ENCODE peak calls at places on chromosome 7, in nine cellular contexts. Y is hepatocyte; S is HT1080; I is T-helper 9 cell; R is stimulated activated CD4-positive, alpha-beta T cell treated with anti-CD3 and anti-CD28 coated beads, Interleukin-15, amount 100 ng/mL, for 1 hour; H is fibroblast of lung; Z is heart left ventricle; L is thyroid gland; P is CMK. O is an unnamed sample.

GRCh38 chr7:11533229-11533820 is 298.7 kb downstream of the THSD7A start:
- DNase-seq in Y (no peak), S (peak; percentile 31), I (no peak), R (no peak), H (no peak), Z (no peak), L (no peak), P (no peak), O (peak; percentile 72)

GRCh38 chr7:71442492-71443196 is 310.7 kb downstream of the GALNT17 start:
- DNase-seq in Y (no peak), S (no peak), I (no peak), R (no peak), H (no peak), Z (no peak), L (peak; percentile 3), P (no peak), O (no peak)

GRCh38 chr7:78134256-78134655 is 335.7 kb downstream of the PHTF2 start:
- DNase-seq in Y (peak; percentile 38), S (peak; percentile 58), I (no peak), R (no peak), H (peak; percentile 58), Z (no peak), L (no peak), P (no peak), O (peak; percentile 82)

GRCh38 chr7:46934198-46934825 is 647.6 kb downstream of the TNS3 start:
- DNase-seq in Y (no peak), S (no peak), I (no peak), R (no peak), H (peak; percentile 34), Z (no peak), L (no peak), P (no peak), O (no peak)

GRCh38 chr7:20598479-20599419 is 16.7 kb upstream of the ABCB5 start:
- DNase-seq in Y (peak; percentile 73), S (peak; percentile 50), I (no peak), R (no peak), H (peak; percentile 65), Z (no peak), L (no peak), P (peak; percentile 81), O (peak; percentile 75)

GRCh38 chr7:91168766-91169518 is 95.3 kb upstream of the FZD1 start:
- DNase-seq in Y (no peak), S (no peak), I (no peak), R (no peak), H (peak; percentile 32), Z (no peak), L (no peak), P (no peak), O (peak; percentile 72)

GRCh38 chr7:142891490-142892082 is 6.0 kb upstream of the TRPV6 start:
- DNase-seq in Y (no peak), S (no peak), I (no peak), R (no peak), H (no peak), Z (no peak), L (no peak), P (no peak), O (no peak)

GRCh38 chr7:47482013-47482761 is 99.7 kb downstream of the TNS3 start:
- DNase-seq in Y (peak; percentile 78), S (peak; percentile 97), I (no peak), R (no peak), H (peak; percentile 98), Z (peak; percentile 83), L (peak; percentile 39), P (peak; percentile 32), O (no peak)

GRCh38 chr7:66583696-66584095 is 45.0 kb upstream of the KCTD7 start:
- DNase-seq in Y (no peak), S (no peak), I (no peak), R (no peak), H (no peak), Z (no peak), L (no peak), P (no peak), O (no peak)